ENCODE peak calls at places on chromosomes 2 and 18, in eight cellular contexts. H is fibroblast of lung; W is CD8-positive, alpha-beta T cell; L is HepG2; F is AG04449; Y is stomach; J is AG10803; U is lower lobe of right lung. S is an unnamed sample.

GRCh38 chr18:67665266-67665665 is 148.7 kb upstream of the DSEL start:
- DNase-seq in H (no peak), W (no peak), L (no peak), F (peak), Y (no peak), J (peak), U (no peak), S (peak)

GRCh38 chr2:15939556-15939853 is 845 bp upstream of the MYCN start:
- DNase-seq in H (no peak), W (no peak), L (no peak), F (no peak), Y (peak), J (no peak), U (peak), S (no peak)

GRCh38 chr2:121472465-121472993 is 58.2 kb upstream of the RNU4ATAC start:
- DNase-seq in H (no peak), W (no peak), L (no peak), F (no peak), Y (no peak), J (no peak), U (no peak), S (no peak)

GRCh38 chr2:225615514-225615913 is 216.0 kb downstream of the NYAP2 start:
- DNase-seq in H (no peak), W (no peak), L (no peak), F (no peak), Y (no peak), J (no peak), U (no peak), S (no peak)

GRCh38 chr18:37484893-37485834 is 80.4 kb downstream of the CELF4 start:
- DNase-seq in H (peak), W (no peak), L (no peak), F (no peak), Y (no peak), J (peak), U (no peak), S (peak)

GRCh38 chr2:56376699-56377665 is 193.2 kb downstream of the CCDC85A start:
- DNase-seq in H (no peak), W (no peak), L (no peak), F (no peak), Y (no peak), J (peak), U (no peak), S (peak)

GRCh38 chr2:85277416-85278158 is 50.2 kb downstream of the TGOLN2 start:
- DNase-seq in H (peak), W (no peak), L (no peak), F (no peak), Y (no peak), J (peak), U (no peak), S (peak)

GRCh38 chr2:46612675-46613074 is 133.3 kb downstream of the TMEM247 start:
- DNase-seq in H (no peak), W (no peak), L (no peak), F (no peak), Y (no peak), J (no peak), U (no peak), S (no peak)

GRCh38 chr18:23133860-23134779 is 1.2 kb upstream of the CABLES1 start:
- DNase-seq in H (no peak), W (no peak), L (peak), F (no peak), Y (peak), J (no peak), U (peak), S (no peak)

GRCh38 chr2:206084468-206084869 is 1.5 kb downstream of the INO80D start:
- DNase-seq in H (peak), W (peak), L (peak), F (no peak), Y (peak), J (peak), U (peak), S (peak)

GRCh38 chr18:48594725-48595124 is 55.9 kb downstream of the CTIF start:
- DNase-seq in H (no peak), W (no peak), L (no peak), F (no peak), Y (no peak), J (no peak), U (no peak), S (no peak)

GRCh38 chr2:42569883-42570282 is 1.5 kb downstream of the MTA3 start:
- DNase-seq in H (no peak), W (no peak), L (no peak), F (no peak), Y (no peak), J (no peak), U (no peak), S (peak)

GRCh38 chr2:96963316-96963715 is 23.1 kb downstream of the FAM178B start:
- DNase-seq in H (no peak), W (no peak), L (no peak), F (no peak), Y (no peak), J (no peak), U (no peak), S (no peak)

GRCh38 chr2:96961551-96961950 is 24.8 kb downstream of the FAM178B start:
- DNase-seq in H (no peak), W (no peak), L (no peak), F (no peak), Y (no peak), J (no peak), U (no peak), S (no peak)

GRCh38 chr2:96965781-96966514 is 20.4 kb downstream of the FAM178B start:
- DNase-seq in H (no peak), W (no peak), L (no peak), F (no peak), Y (no peak), J (no peak), U (no peak), S (no peak)

GRCh38 chr2:96962567-96963203 is 23.7 kb downstream of the FAM178B start:
- DNase-seq in H (no peak), W (peak), L (no peak), F (no peak), Y (no peak), J (no peak), U (no peak), S (no peak)

GRCh38 chr2:96964221-96964905 is 22.0 kb downstream of the FAM178B start:
- DNase-seq in H (no peak), W (no peak), L (no peak), F (no peak), Y (no peak), J (no peak), U (no peak), S (no peak)
- H3K4me3 ChIP-seq in H (no peak), W (no peak), L (no peak), F (no peak), Y (no peak), J (no peak), U (no peak), S (no peak)

DNA sequence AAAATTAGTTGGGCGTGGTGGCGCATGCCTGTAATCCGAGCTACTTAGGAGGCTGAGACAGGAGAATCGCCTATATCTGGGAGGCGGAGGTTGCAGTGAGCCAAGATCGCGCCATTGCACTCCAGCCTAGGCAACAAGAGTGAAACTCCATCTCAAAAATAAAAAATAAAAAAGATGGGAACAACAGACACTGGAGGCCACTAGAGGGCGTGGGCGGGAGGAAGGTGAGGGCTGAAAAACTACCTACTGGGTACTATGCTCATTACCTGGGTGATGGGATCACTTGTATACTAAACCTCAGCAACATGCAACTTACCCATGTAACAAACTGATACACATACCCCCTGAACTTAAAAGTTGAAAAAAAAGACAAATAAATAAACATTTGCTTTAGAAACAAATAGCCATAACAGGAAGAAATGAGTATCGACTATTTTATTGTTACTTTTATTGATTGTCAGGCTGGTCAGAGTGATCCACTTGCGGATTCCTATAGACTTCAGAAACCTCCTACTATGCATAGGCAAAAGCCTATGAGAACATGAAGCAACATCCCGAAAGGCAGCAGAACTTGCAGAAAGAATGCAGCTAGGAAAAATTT is 61.0 kb downstream of the TMEM163 start:
- DNase-seq in H (no peak), W (peak), L (peak), F (no peak), Y (no peak), J (no peak), U (no peak), S (peak)
- TF ChIP-seq CTCF in H (peak), W (peak), L (peak), F (no peak), Y (peak), J (peak), U (peak), S (peak)

GRCh38 chr2:64067326-64067725 is 48.1 kb upstream of the VPS54 start:
- DNase-seq in H (no peak), W (no peak), L (no peak), F (no peak), Y (no peak), J (no peak), U (no peak), S (peak)

GRCh38 chr2:64062840-64063239 is 43.6 kb upstream of the VPS54 start:
- DNase-seq in H (peak), W (no peak), L (no peak), F (peak), Y (no peak), J (peak), U (no peak), S (peak)

GRCh38 chr2:64063924-64064331 is 44.7 kb upstream of the VPS54 start:
- DNase-seq in H (peak), W (no peak), L (peak), F (no peak), Y (no peak), J (peak), U (no peak), S (peak)

GRCh38 chr2:64065516-64065915 is 46.3 kb upstream of the VPS54 start:
- DNase-seq in H (no peak), W (no peak), L (no peak), F (no peak), Y (no peak), J (no peak), U (no peak), S (no peak)

GRCh38 chr2:64063454-64063853 is 44.2 kb upstream of the VPS54 start:
- DNase-seq in H (no peak), W (no peak), L (no peak), F (no peak), Y (no peak), J (no peak), U (no peak), S (no peak)
- H3K4me3 ChIP-seq in H (no peak), W (no peak), L (no peak), F (no peak), Y (no peak), J (no peak), U (no peak), S (no peak)

DNA sequence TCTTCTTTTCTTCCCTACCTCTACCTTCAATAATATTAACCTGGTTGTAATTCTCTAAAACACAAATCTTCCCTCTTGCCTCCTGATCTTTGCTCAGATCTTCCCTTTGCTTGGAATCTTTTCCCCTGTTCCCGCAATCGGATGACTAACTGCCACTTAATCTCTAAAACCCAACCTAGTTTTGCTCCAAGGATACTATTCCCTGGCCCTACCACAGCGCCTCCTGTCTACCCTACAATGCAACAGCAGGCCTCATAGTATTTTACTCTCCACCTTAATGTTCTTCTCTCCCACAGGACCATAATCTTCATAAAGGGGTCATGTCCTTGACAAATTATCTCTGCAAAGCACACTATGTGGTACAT is 246.8 kb upstream of the TNP1 start:
- DNase-seq in H (peak), W (no peak), L (no peak), F (no peak), Y (no peak), J (peak), U (no peak), S (peak)
- TF ChIP-seq CTCF in H (peak), W (no peak), L (peak), F (peak), Y (no peak), J (peak), U (peak), S (peak)

GRCh38 chr2:221570321-221571107 is 1.6 kb downstream of the EPHA4 start:
- DNase-seq in H (peak), W (peak), L (no peak), F (no peak), Y (no peak), J (peak), U (no peak), S (peak)

GRCh38 chr2:221569342-221570278 is 2.5 kb downstream of the EPHA4 start:
- DNase-seq in H (no peak), W (no peak), L (no peak), F (no peak), Y (no peak), J (no peak), U (no peak), S (no peak)

GRCh38 chr2:221568299-221568698 is 3.8 kb downstream of the EPHA4 start:
- DNase-seq in H (no peak), W (no peak), L (no peak), F (no peak), Y (no peak), J (no peak), U (no peak), S (no peak)

GRCh38 chr2:221567231-221567760 is 4.8 kb downstream of the EPHA4 start:
- DNase-seq in H (no peak), W (no peak), L (no peak), F (no peak), Y (no peak), J (no peak), U (no peak), S (no peak)

DNA sequence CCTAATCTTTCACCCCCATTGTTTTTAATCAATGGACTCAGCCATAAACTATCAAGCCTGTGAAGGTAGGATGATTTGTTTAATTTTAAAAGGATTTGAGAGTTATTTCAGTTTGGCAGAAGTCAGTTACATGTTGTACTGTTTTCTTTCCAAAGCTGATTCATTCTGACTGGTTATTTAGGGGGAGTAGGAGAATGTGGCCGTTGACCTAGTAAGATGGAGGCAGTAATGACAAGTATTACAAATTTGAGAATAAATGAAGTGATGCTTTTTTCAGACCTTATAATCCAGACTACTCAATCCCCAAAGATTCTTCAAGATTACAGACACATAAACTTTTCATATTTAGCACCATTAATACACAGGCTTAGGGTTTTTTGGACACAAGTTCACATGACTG is 4.3 kb downstream of the EPHA4 start:
- DNase-seq in H (peak), W (no peak), L (no peak), F (no peak), Y (no peak), J (no peak), U (no peak), S (no peak)
- H3K4me3 ChIP-seq in H (no peak), W (no peak), L (no peak), F (no peak), Y (no peak), J (no peak), U (no peak), S (no peak)

S was measured in fibroblast of pulmonary artery.